ENCODE peak calls at places on chromosome 17, in five cellular contexts. One of them, this sample, is unnamed.

GRCh38 chr17:68592667-68593330 is 8.4 kb downstream of the FAM20A start:
- DNase-seq in GM23338: no peak
- DNase-seq in HCT116: no peak
- DNase-seq in K562: no peak
- DNase-seq in fibroblast of lung: no peak
- DNase-seq in this sample: no peak

GRCh38 chr17:1111599-1112443 is 68.0 kb downstream of the ABR start:
- DNase-seq in K562: no peak
- DNase-seq in GM23338: no peak
- DNase-seq in fibroblast of lung: no peak
- DNase-seq in HCT116: no peak
- DNase-seq in this sample: no peak

GRCh38 chr17:78258323-78259229 is 27.1 kb downstream of the TMEM235 start:
- DNase-seq in K562: peak; percentile 89
- DNase-seq in GM23338: peak; percentile 62
- DNase-seq in HCT116: no peak
- DNase-seq in fibroblast of lung: peak; percentile 32
- DNase-seq in this sample: peak; percentile 8

GRCh38 chr17:38656959-38657823 is 17.6 kb downstream of the EPOP start:
- DNase-seq in GM23338: no peak
- DNase-seq in HCT116: no peak
- DNase-seq in K562: no peak
- DNase-seq in fibroblast of lung: no peak
- DNase-seq in this sample: peak; percentile 49

GRCh38 chr17:71639865-71640264 is 481.0 kb upstream of the SOX9 start:
- DNase-seq in GM23338: no peak
- DNase-seq in HCT116: no peak
- DNase-seq in K562: no peak
- DNase-seq in fibroblast of lung: peak; percentile 4
- DNase-seq in this sample: no peak

GRCh38 chr17:5486206-5487124 is at the start of gene MIS12:
- DNase-seq in GM23338: peak; percentile 100
- DNase-seq in fibroblast of lung: peak; percentile 100
- DNase-seq in K562: peak; percentile 97
- DNase-seq in HCT116: peak; percentile 97
- DNase-seq in this sample: peak; percentile 99

GRCh38 chr17:19269102-19269501 is 31.9 kb downstream of the EPN2 start:
- DNase-seq in HCT116: no peak
- DNase-seq in fibroblast of lung: no peak
- DNase-seq in GM23338: no peak
- DNase-seq in K562: no peak
- DNase-seq in this sample: no peak

GRCh38 chr17:40577611-40578065 is 12.4 kb upstream of the CCR7 start:
- DNase-seq in GM23338: no peak
- DNase-seq in K562: no peak
- DNase-seq in HCT116: no peak
- DNase-seq in fibroblast of lung: no peak
- DNase-seq in this sample: no peak

GRCh38 chr17:511833-512251 is 159.2 kb upstream of the RPH3AL start:
- DNase-seq in HCT116: no peak
- DNase-seq in GM23338: peak; percentile 15
- DNase-seq in K562: no peak
- DNase-seq in fibroblast of lung: peak; percentile 38
- DNase-seq in this sample: no peak

GRCh38 chr17:73138541-73139138 is 26.2 kb upstream of the SSTR2 start:
- DNase-seq in GM23338: no peak
- DNase-seq in HCT116: no peak
- DNase-seq in K562: no peak
- DNase-seq in fibroblast of lung: no peak
- DNase-seq in this sample: peak; percentile 43

GRCh38 chr17:59366773-59367656 is 35.6 kb downstream of the YPEL2 start:
- DNase-seq in K562: no peak
- DNase-seq in fibroblast of lung: peak; percentile 83
- DNase-seq in GM23338: no peak
- DNase-seq in HCT116: no peak
- DNase-seq in this sample: no peak

GRCh38 chr17:38469875-38470274 is 41.6 kb downstream of the ARHGAP23 start:
- DNase-seq in K562: peak; percentile 26
- DNase-seq in GM23338: peak; percentile 54
- DNase-seq in HCT116: no peak
- DNase-seq in fibroblast of lung: peak; percentile 86
- DNase-seq in this sample: no peak

GRCh38 chr17:21246698-21247097 is 6.5 kb downstream of the NATD1 start:
- DNase-seq in HCT116: no peak
- DNase-seq in K562: no peak
- DNase-seq in fibroblast of lung: no peak
- DNase-seq in GM23338: no peak
- DNase-seq in this sample: no peak

GRCh38 chr17:57366177-57366557 is 109.8 kb downstream of the MSI2 start:
- DNase-seq in HCT116: no peak
- DNase-seq in GM23338: no peak
- DNase-seq in fibroblast of lung: no peak
- DNase-seq in K562: peak; percentile 28
- DNase-seq in this sample: no peak

GRCh38 chr17:6903516-6903915 is 72.0 kb upstream of the TEKT1 start:
- DNase-seq in HCT116: no peak
- DNase-seq in GM23338: no peak
- DNase-seq in fibroblast of lung: no peak
- DNase-seq in K562: no peak
- DNase-seq in this sample: no peak

GRCh38 chr17:38729886-38730525 is at the start of gene CISD3:
- DNase-seq in fibroblast of lung: peak; percentile 74
- DNase-seq in GM23338: peak; percentile 90
- DNase-seq in HCT116: peak; percentile 60
- DNase-seq in K562: peak; percentile 95
- DNase-seq in this sample: peak; percentile 96

GRCh38 chr17:41678411-41678906 is 10.2 kb upstream of the EIF1 start:
- DNase-seq in GM23338: no peak
- DNase-seq in K562: peak; percentile 68
- DNase-seq in HCT116: no peak
- DNase-seq in fibroblast of lung: peak; percentile 37
- DNase-seq in this sample: no peak

GRCh38 chr17:40309031-40309937 is at the start of gene RARA:
- DNase-seq in fibroblast of lung: peak; percentile 49
- DNase-seq in HCT116: no peak
- DNase-seq in K562: peak; percentile 58
- DNase-seq in GM23338: peak; percentile 95
- DNase-seq in this sample: peak; percentile 83

GRCh38 chr17:42809250-42809649 is 10.6 kb downstream of the CNTD1 start:
- DNase-seq in fibroblast of lung: peak; percentile 85
- DNase-seq in HCT116: no peak
- DNase-seq in GM23338: no peak
- DNase-seq in K562: no peak
- DNase-seq in this sample: no peak

GRCh38 chr17:47700471-47701449 is 6.8 kb downstream of the TBKBP1 start:
- DNase-seq in HCT116: no peak
- DNase-seq in fibroblast of lung: no peak
- DNase-seq in GM23338: no peak
- DNase-seq in K562: no peak
- DNase-seq in this sample: peak; percentile 19

GRCh38 chr17:40582328-40582901 is 17.1 kb upstream of the CCR7 start:
- DNase-seq in HCT116: no peak
- DNase-seq in fibroblast of lung: no peak
- DNase-seq in K562: no peak
- DNase-seq in GM23338: peak; percentile 18
- DNase-seq in this sample: no peak

GRCh38 chr17:45809484-45809883 is 25.4 kb downstream of the CRHR1 start:
- DNase-seq in K562: no peak
- DNase-seq in GM23338: no peak
- DNase-seq in HCT116: no peak
- DNase-seq in fibroblast of lung: no peak
- DNase-seq in this sample: no peak

DNA sequence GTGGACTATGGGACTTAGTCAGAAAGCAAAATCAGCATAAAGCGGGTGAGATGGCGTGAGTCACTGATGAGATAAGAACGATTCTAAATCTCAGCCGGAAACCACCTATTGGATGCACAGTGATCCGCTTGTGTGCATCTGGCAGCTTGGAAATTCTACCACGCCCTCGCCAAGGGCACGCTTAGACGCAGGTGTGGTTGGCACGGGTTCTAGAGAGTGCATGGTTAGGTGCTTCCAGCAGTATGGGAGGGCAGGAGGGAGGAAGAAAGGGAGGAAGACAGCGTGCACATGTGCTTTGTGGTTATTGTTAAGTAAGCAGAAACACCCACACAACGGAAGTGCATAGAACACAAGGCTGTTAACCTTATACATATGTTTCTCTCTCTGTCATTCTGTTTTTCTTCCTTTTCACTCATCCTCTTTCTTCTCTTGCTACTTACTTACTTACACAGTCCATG is 374.0 kb upstream of the ASIC2 start:
- DNase-seq in K562: no peak
- DNase-seq in GM23338: no peak
- DNase-seq in fibroblast of lung: no peak
- DNase-seq in HCT116: no peak
- DNase-seq in this sample: no peak
- TF ChIP-seq EZH2 in K562: no peak
- TF ChIP-seq EZH2 in GM23338: no peak
- TF ChIP-seq EZH2 in fibroblast of lung: no peak
- TF ChIP-seq EZH2 in HCT116: no peak
- TF ChIP-seq EZH2 in this sample: no peak

GRCh38 chr17:14303343-14304221 is 2.7 kb downstream of the HS3ST3B1 start:
- DNase-seq in HCT116: no peak
- DNase-seq in K562: peak; percentile 10
- DNase-seq in fibroblast of lung: no peak
- DNase-seq in GM23338: peak; percentile 76
- DNase-seq in this sample: peak; percentile 62
- TF ChIP-seq EZH2 in HCT116: no peak
- TF ChIP-seq EZH2 in K562: no peak
- TF ChIP-seq EZH2 in fibroblast of lung: no peak
- TF ChIP-seq EZH2 in GM23338: no peak
- TF ChIP-seq EZH2 in this sample: peak; percentile 45

GRCh38 chr17:61457226-61457983 is 5.2 kb downstream of the TBX4 start:
- DNase-seq in HCT116: no peak
- DNase-seq in fibroblast of lung: no peak
- DNase-seq in K562: no peak
- DNase-seq in GM23338: peak; percentile 71
- DNase-seq in this sample: peak; percentile 77
- TF ChIP-seq EZH2 in HCT116: no peak
- TF ChIP-seq EZH2 in fibroblast of lung: no peak
- TF ChIP-seq EZH2 in K562: no peak
- TF ChIP-seq EZH2 in GM23338: peak; percentile 91
- TF ChIP-seq EZH2 in this sample: peak; percentile 100

DNA sequence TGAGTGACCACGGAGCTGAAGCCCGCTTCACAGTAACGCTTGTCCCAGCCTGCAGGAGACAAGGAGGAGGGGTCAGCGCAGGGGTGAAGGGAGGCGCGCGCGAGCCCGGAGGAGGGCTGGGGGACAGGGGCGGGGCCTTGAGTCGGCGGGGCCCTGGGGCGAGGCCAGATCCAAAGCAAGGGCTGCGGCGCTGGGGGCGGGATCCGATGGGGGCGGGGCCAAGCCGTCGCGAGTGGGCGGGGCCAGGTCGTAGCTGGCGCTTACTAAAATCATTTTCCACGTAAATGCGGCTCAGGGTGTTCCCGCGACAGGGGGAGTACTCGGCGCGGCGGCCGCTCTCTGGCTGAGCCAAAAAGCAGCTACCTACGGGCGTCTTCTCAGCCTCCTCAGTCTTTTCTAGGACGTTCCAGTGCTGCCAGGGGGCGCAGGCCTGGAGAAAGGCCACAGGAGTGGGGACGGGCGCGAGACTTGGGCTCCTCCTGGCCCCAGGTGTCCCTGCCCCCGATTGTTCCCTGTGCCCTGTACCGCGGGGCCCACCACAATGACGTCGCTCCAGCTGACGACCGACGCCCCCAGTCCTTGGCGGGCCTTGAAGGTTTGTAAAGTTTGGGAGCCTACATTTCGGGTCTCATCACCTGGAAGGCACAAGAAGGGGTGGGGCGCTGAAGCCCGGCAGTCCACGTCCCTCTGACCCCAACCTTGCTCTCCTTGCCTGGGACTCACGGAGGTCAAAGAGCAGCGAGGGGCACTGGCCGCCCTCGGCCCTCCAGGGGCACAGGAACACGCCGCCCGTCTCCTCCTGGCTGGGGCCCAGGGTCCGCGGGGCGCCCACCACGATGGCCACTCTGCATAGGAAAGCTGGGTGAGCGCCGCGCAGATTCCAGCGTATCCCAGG is 3.9 kb downstream of the ITGA2B start:
- DNase-seq in GM23338: peak; percentile 96
- DNase-seq in fibroblast of lung: peak; percentile 61
- DNase-seq in HCT116: peak; percentile 61
- DNase-seq in K562: peak; percentile 96
- DNase-seq in this sample: peak; percentile 94
- TF ChIP-seq EZH2 in GM23338: no peak
- TF ChIP-seq EZH2 in fibroblast of lung: no peak
- TF ChIP-seq EZH2 in HCT116: no peak
- TF ChIP-seq EZH2 in K562: no peak
- TF ChIP-seq EZH2 in this sample: peak; percentile 6

GRCh38 chr17:61316633-61317032 is 83.0 kb upstream of the TBX2 start:
- DNase-seq in GM23338: no peak
- DNase-seq in fibroblast of lung: no peak
- DNase-seq in K562: no peak
- DNase-seq in HCT116: no peak
- DNase-seq in this sample: no peak

GRCh38 chr17:61310611-61311010 is 89.0 kb upstream of the TBX2 start:
- DNase-seq in fibroblast of lung: peak; percentile 27
- DNase-seq in HCT116: no peak
- DNase-seq in GM23338: no peak
- DNase-seq in K562: no peak
- DNase-seq in this sample: no peak

GRCh38 chr17:61312406-61313295 is 87.0 kb upstream of the TBX2 start:
- DNase-seq in K562: no peak
- DNase-seq in HCT116: no peak
- DNase-seq in fibroblast of lung: no peak
- DNase-seq in GM23338: no peak
- DNase-seq in this sample: no peak

GRCh38 chr17:61314368-61315078 is 85.1 kb upstream of the TBX2 start:
- DNase-seq in fibroblast of lung: peak; percentile 91
- DNase-seq in K562: no peak
- DNase-seq in GM23338: no peak
- DNase-seq in HCT116: no peak
- DNase-seq in this sample: no peak

GRCh38 chr17:61313515-61314326 is 85.9 kb upstream of the TBX2 start:
- DNase-seq in GM23338: no peak
- DNase-seq in K562: no peak
- DNase-seq in HCT116: no peak
- DNase-seq in fibroblast of lung: no peak
- DNase-seq in this sample: no peak
- TF ChIP-seq EZH2 in GM23338: no peak
- TF ChIP-seq EZH2 in K562: no peak
- TF ChIP-seq EZH2 in HCT116: no peak
- TF ChIP-seq EZH2 in fibroblast of lung: no peak
- TF ChIP-seq EZH2 in this sample: no peak